ENCODE peak calls at places on chromosomes 1 and 21, in nine cellular contexts. One of them, this sample, is unnamed. For H3K4me1 and H3K36me3, the result is how much of the 10 kb centered on the place peaks cover.

GRCh38 chr1:223242382-223242955 is 99.4 kb upstream of the TLR5 start:
- DNase-seq in CD8-positive, alpha-beta memory T cell: no peak
- DNase-seq in CD4-positive, CD25-positive, alpha-beta regulatory T cell: no peak
- DNase-seq in aorta: no peak
- DNase-seq in uterus: no peak
- DNase-seq in body of pancreas: no peak
- DNase-seq in fibroblast of lung: peak
- DNase-seq in cardiac muscle cell: no peak
- DNase-seq in adrenal gland: no peak
- DNase-seq in this sample: no peak

GRCh38 chr21:36171741-36172331 is 15.2 kb downstream of the DOP1B start:
- DNase-seq in adrenal gland: no peak
- DNase-seq in cardiac muscle cell: no peak
- DNase-seq in fibroblast of lung: no peak
- DNase-seq in uterus: no peak
- DNase-seq in aorta: no peak
- DNase-seq in CD8-positive, alpha-beta memory T cell: no peak
- DNase-seq in CD4-positive, CD25-positive, alpha-beta regulatory T cell: no peak
- DNase-seq in body of pancreas: no peak
- DNase-seq in this sample: no peak

GRCh38 chr1:44775078-44775929 is at the start of gene RPS8:
- DNase-seq in adrenal gland: peak
- DNase-seq in cardiac muscle cell: peak
- DNase-seq in uterus: peak
- DNase-seq in aorta: peak
- DNase-seq in CD8-positive, alpha-beta memory T cell: peak
- DNase-seq in fibroblast of lung: peak
- DNase-seq in CD4-positive, CD25-positive, alpha-beta regulatory T cell: peak
- DNase-seq in body of pancreas: peak
- DNase-seq in this sample: peak

GRCh38 chr1:119838255-119838654 is 27.0 kb upstream of the REG4 start:
- DNase-seq in aorta: no peak
- DNase-seq in CD8-positive, alpha-beta memory T cell: no peak
- DNase-seq in uterus: no peak
- DNase-seq in cardiac muscle cell: peak
- DNase-seq in fibroblast of lung: no peak
- DNase-seq in body of pancreas: no peak
- DNase-seq in adrenal gland: no peak
- DNase-seq in CD4-positive, CD25-positive, alpha-beta regulatory T cell: no peak
- DNase-seq in this sample: no peak

GRCh38 chr1:203117611-203118575 is 9.6 kb upstream of the ADORA1 start:
- DNase-seq in CD8-positive, alpha-beta memory T cell: no peak
- DNase-seq in uterus: peak
- DNase-seq in CD4-positive, CD25-positive, alpha-beta regulatory T cell: peak
- DNase-seq in aorta: peak
- DNase-seq in body of pancreas: peak
- DNase-seq in fibroblast of lung: peak
- DNase-seq in cardiac muscle cell: peak
- DNase-seq in adrenal gland: peak
- DNase-seq in this sample: peak

GRCh38 chr21:33026878-33027400 is 1.2 kb downstream of the OLIG2 start:
- DNase-seq in cardiac muscle cell: no peak
- DNase-seq in adrenal gland: no peak
- DNase-seq in body of pancreas: no peak
- DNase-seq in CD4-positive, CD25-positive, alpha-beta regulatory T cell: no peak
- DNase-seq in CD8-positive, alpha-beta memory T cell: no peak
- DNase-seq in aorta: peak
- DNase-seq in fibroblast of lung: peak
- DNase-seq in uterus: no peak
- DNase-seq in this sample: no peak

GRCh38 chr1:247681288-247681897 is 1.9 kb upstream of the OR13G1 start:
- DNase-seq in body of pancreas: peak
- DNase-seq in adrenal gland: peak
- DNase-seq in cardiac muscle cell: peak
- DNase-seq in CD4-positive, CD25-positive, alpha-beta regulatory T cell: peak
- DNase-seq in aorta: no peak
- DNase-seq in uterus: peak
- DNase-seq in CD8-positive, alpha-beta memory T cell: no peak
- DNase-seq in fibroblast of lung: peak
- DNase-seq in this sample: peak

GRCh38 chr1:232600430-232601258 is 29.3 kb downstream of the SIPA1L2 start:
- DNase-seq in adrenal gland: no peak
- DNase-seq in CD4-positive, CD25-positive, alpha-beta regulatory T cell: no peak
- DNase-seq in fibroblast of lung: peak
- DNase-seq in body of pancreas: no peak
- DNase-seq in aorta: no peak
- DNase-seq in cardiac muscle cell: no peak
- DNase-seq in uterus: no peak
- DNase-seq in CD8-positive, alpha-beta memory T cell: no peak
- DNase-seq in this sample: no peak

GRCh38 chr1:229855999-229856650 is 210.9 kb upstream of the GALNT2 start:
- DNase-seq in CD4-positive, CD25-positive, alpha-beta regulatory T cell: peak
- DNase-seq in uterus: no peak
- DNase-seq in cardiac muscle cell: no peak
- DNase-seq in aorta: no peak
- DNase-seq in CD8-positive, alpha-beta memory T cell: no peak
- DNase-seq in adrenal gland: no peak
- DNase-seq in body of pancreas: peak
- DNase-seq in fibroblast of lung: no peak
- DNase-seq in this sample: no peak

GRCh38 chr1:169091480-169091941 is 15.0 kb upstream of the ATP1B1 start:
- DNase-seq in aorta: no peak
- DNase-seq in CD4-positive, CD25-positive, alpha-beta regulatory T cell: no peak
- DNase-seq in uterus: no peak
- DNase-seq in fibroblast of lung: peak
- DNase-seq in CD8-positive, alpha-beta memory T cell: no peak
- DNase-seq in body of pancreas: no peak
- DNase-seq in adrenal gland: no peak
- DNase-seq in cardiac muscle cell: no peak
- DNase-seq in this sample: no peak

GRCh38 chr1:159930216-159930615 is 4.9 kb upstream of the TAGLN2 start:
- DNase-seq in CD4-positive, CD25-positive, alpha-beta regulatory T cell: no peak
- DNase-seq in uterus: no peak
- DNase-seq in CD8-positive, alpha-beta memory T cell: no peak
- DNase-seq in fibroblast of lung: no peak
- DNase-seq in adrenal gland: no peak
- DNase-seq in body of pancreas: no peak
- DNase-seq in aorta: no peak
- DNase-seq in cardiac muscle cell: no peak
- DNase-seq in this sample: no peak

GRCh38 chr1:93813076-93813475 is 65.9 kb downstream of the DNTTIP2 start:
- DNase-seq in CD8-positive, alpha-beta memory T cell: no peak
- DNase-seq in fibroblast of lung: no peak
- DNase-seq in adrenal gland: no peak
- DNase-seq in cardiac muscle cell: no peak
- DNase-seq in CD4-positive, CD25-positive, alpha-beta regulatory T cell: no peak
- DNase-seq in uterus: no peak
- DNase-seq in aorta: no peak
- DNase-seq in body of pancreas: no peak
- DNase-seq in this sample: no peak
- H3K4me1 ChIP-seq in CD8-positive, alpha-beta memory T cell: under half
- H3K4me1 ChIP-seq in fibroblast of lung: under half
- H3K4me1 ChIP-seq in adrenal gland: under half
- H3K4me1 ChIP-seq in cardiac muscle cell: under half
- H3K4me1 ChIP-seq in CD4-positive, CD25-positive, alpha-beta regulatory T cell: under half
- H3K4me1 ChIP-seq in uterus: under half
- H3K4me1 ChIP-seq in aorta: under half
- H3K4me1 ChIP-seq in body of pancreas: under half
- H3K4me1 ChIP-seq in this sample: under half

DNA sequence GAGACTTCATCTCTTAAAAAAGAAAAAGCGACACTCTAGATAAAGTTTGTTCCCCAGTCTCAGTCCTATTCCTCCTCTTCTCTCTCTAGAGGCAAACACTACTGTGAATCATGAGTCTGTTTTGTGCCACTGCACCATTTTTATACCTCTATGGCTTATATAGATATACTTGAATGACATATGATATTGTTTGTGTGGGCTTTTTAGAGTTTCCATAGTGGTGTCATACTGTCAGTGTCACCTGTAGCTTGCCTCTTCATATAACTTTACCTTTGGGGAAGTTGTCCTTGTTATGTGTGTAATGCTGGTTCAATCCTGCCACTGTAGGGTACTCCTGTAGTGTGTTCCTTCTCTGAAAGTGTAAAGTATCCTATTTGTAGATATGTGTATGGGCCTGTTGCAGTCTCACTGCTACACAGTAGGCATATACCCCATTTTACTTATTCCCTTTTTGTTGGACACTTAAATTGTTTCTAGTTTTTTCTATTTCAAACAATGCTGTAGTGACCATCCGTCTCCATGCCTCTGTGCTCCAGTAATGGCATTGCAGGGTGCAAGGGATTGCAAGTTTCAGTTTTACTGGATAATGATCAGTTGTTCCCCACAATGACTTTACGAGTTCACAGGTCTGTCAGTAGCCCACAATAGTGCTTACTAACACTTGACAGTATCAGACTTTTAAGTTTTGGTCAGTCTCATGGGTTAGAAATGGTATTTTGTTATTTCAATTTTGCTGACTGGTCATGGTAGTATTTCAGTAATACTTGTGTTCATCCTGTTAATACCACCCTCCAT is 2.7 kb downstream of the PRMT2 start:
- DNase-seq in uterus: no peak
- DNase-seq in aorta: no peak
- DNase-seq in cardiac muscle cell: no peak
- DNase-seq in CD8-positive, alpha-beta memory T cell: no peak
- DNase-seq in CD4-positive, CD25-positive, alpha-beta regulatory T cell: peak
- DNase-seq in adrenal gland: no peak
- DNase-seq in body of pancreas: no peak
- DNase-seq in fibroblast of lung: peak
- DNase-seq in this sample: no peak
- H3K27ac ChIP-seq in uterus: peak
- H3K27ac ChIP-seq in aorta: no peak
- H3K27ac ChIP-seq in cardiac muscle cell: no peak
- H3K27ac ChIP-seq in CD8-positive, alpha-beta memory T cell: peak
- H3K27ac ChIP-seq in CD4-positive, CD25-positive, alpha-beta regulatory T cell: peak
- H3K27ac ChIP-seq in adrenal gland: no peak
- H3K27ac ChIP-seq in body of pancreas: no peak
- H3K27ac ChIP-seq in fibroblast of lung: no peak
- H3K27ac ChIP-seq in this sample: no peak

GRCh38 chr1:205798577-205798976 is 14.4 kb downstream of the SLC41A1 start:
- DNase-seq in uterus: no peak
- DNase-seq in CD4-positive, CD25-positive, alpha-beta regulatory T cell: peak
- DNase-seq in aorta: no peak
- DNase-seq in CD8-positive, alpha-beta memory T cell: no peak
- DNase-seq in body of pancreas: no peak
- DNase-seq in fibroblast of lung: no peak
- DNase-seq in adrenal gland: no peak
- DNase-seq in cardiac muscle cell: no peak
- DNase-seq in this sample: no peak

GRCh38 chr1:205793959-205794730 is 18.9 kb downstream of the SLC41A1 start:
- DNase-seq in aorta: no peak
- DNase-seq in CD8-positive, alpha-beta memory T cell: no peak
- DNase-seq in CD4-positive, CD25-positive, alpha-beta regulatory T cell: no peak
- DNase-seq in adrenal gland: no peak
- DNase-seq in fibroblast of lung: no peak
- DNase-seq in uterus: no peak
- DNase-seq in body of pancreas: no peak
- DNase-seq in cardiac muscle cell: no peak
- DNase-seq in this sample: no peak

GRCh38 chr1:205792946-205793673 is 17.8 kb upstream of the RAB29 start:
- DNase-seq in fibroblast of lung: no peak
- DNase-seq in CD8-positive, alpha-beta memory T cell: no peak
- DNase-seq in adrenal gland: no peak
- DNase-seq in uterus: no peak
- DNase-seq in cardiac muscle cell: no peak
- DNase-seq in body of pancreas: no peak
- DNase-seq in CD4-positive, CD25-positive, alpha-beta regulatory T cell: no peak
- DNase-seq in aorta: no peak
- DNase-seq in this sample: no peak

GRCh38 chr1:205800470-205800869 is 12.5 kb downstream of the SLC41A1 start:
- DNase-seq in uterus: no peak
- DNase-seq in fibroblast of lung: no peak
- DNase-seq in CD8-positive, alpha-beta memory T cell: no peak
- DNase-seq in body of pancreas: peak
- DNase-seq in CD4-positive, CD25-positive, alpha-beta regulatory T cell: no peak
- DNase-seq in adrenal gland: no peak
- DNase-seq in cardiac muscle cell: no peak
- DNase-seq in aorta: no peak
- DNase-seq in this sample: no peak

DNA sequence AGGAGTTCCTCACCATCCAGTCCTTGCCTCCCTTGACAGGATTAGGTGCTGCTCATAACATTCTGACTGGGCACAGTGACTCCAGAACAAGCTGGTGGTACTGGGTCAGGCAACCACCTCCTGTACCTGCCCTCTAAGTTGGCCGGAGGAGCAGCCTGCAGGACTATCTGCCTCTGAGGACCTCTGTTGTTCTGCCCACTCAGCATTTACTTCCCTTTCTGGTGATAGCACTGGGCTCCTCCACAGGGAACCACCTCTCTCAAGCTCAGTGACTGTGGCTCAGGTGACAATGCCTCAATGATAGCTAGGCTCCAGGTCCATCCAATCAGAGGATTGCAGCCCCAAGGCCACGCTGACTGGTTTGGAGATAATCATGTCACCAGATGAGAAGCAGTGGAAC is 15.9 kb downstream of the SLC41A1 start:
- DNase-seq in body of pancreas: no peak
- DNase-seq in uterus: no peak
- DNase-seq in fibroblast of lung: no peak
- DNase-seq in aorta: no peak
- DNase-seq in CD8-positive, alpha-beta memory T cell: no peak
- DNase-seq in cardiac muscle cell: no peak
- DNase-seq in adrenal gland: no peak
- DNase-seq in CD4-positive, CD25-positive, alpha-beta regulatory T cell: no peak
- DNase-seq in this sample: no peak
- H3K36me3 ChIP-seq in body of pancreas: under half
- H3K36me3 ChIP-seq in uterus: under half
- H3K36me3 ChIP-seq in fibroblast of lung: under half
- H3K36me3 ChIP-seq in aorta: under half
- H3K36me3 ChIP-seq in CD8-positive, alpha-beta memory T cell: under half
- H3K36me3 ChIP-seq in cardiac muscle cell: half or more
- H3K36me3 ChIP-seq in adrenal gland: half or more
- H3K36me3 ChIP-seq in CD4-positive, CD25-positive, alpha-beta regulatory T cell: half or more
- H3K36me3 ChIP-seq in this sample: under half

DNA sequence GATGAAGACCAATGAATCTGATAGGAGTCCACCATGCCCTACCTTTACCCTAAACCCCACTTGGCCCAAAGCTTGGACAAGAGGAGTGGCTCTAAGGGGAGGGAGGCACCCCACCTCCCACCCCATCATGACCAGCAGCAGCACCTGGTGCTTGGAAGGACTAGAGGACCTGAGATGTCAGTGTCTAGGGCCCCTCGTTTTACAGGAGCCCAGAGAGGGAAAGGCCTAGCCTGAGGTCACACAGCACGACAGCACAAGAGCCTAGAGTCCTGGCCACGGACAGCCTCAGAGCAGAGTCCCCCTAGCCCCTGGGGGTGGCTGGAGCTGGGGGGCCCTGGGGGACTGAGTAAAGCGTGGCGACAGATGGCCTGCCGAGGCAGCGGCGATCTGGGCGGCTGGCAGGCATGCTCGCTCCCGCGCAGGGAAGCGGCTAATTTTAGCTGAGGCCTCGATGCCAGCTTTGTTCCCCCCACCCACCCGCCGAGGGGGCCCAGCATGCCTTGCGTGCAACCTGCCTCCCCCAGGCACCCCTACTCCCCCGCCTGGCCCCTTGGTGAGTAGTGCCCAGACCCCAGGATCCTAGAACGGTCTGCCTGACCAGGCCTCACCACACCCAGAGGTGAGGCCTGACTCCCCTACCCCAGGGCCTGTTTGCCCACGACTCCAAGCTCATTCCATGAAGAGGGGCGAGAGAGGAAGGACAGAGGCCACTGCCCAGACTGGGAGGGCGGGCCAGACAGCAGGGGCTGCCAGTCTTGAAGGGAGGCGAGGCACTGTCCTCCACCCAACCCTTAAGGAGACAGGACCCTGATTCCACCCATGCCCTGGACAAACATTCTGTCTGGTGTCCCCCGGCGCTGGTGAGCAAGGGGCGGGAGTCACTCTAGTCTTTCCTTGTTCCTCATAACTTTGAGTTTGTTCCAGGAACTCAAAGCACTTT is 39.0 kb downstream of the AHDC1 start:
- DNase-seq in CD8-positive, alpha-beta memory T cell: no peak
- DNase-seq in fibroblast of lung: no peak
- DNase-seq in uterus: peak
- DNase-seq in adrenal gland: peak
- DNase-seq in CD4-positive, CD25-positive, alpha-beta regulatory T cell: no peak
- DNase-seq in body of pancreas: peak
- DNase-seq in cardiac muscle cell: no peak
- DNase-seq in aorta: peak
- DNase-seq in this sample: no peak
- H3K4me1 ChIP-seq in CD8-positive, alpha-beta memory T cell: under half
- H3K4me1 ChIP-seq in fibroblast of lung: half or more
- H3K4me1 ChIP-seq in uterus: half or more
- H3K4me1 ChIP-seq in adrenal gland: half or more
- H3K4me1 ChIP-seq in CD4-positive, CD25-positive, alpha-beta regulatory T cell: under half
- H3K4me1 ChIP-seq in body of pancreas: half or more
- H3K4me1 ChIP-seq in cardiac muscle cell: half or more
- H3K4me1 ChIP-seq in aorta: under half
- H3K4me1 ChIP-seq in this sample: under half